ENCODE peak calls at places on chromosomes 16 and 17, in eight cellular contexts. Q is GM23338, M is uterus, G is fibroblast of villous mesenchyme, R is Peyer's patch, P is HepG2, H is GM06990, X is lower lobe of right lung. O is an unnamed sample.

GRCh38 chr17:43068570-43069367 is 43.7 kb downstream of the RND2 start:
- DNase-seq in Q (no peak), M (no peak), G (peak), R (no peak), P (peak), H (no peak), X (no peak), O (no peak)

GRCh38 chr16:87559976-87560375 is 42.3 kb upstream of the JPH3 start:
- DNase-seq in Q (no peak), M (no peak), G (no peak), R (no peak), P (no peak), H (no peak), X (no peak), O (no peak)

GRCh38 chr16:66130296-66130910 is 236.1 kb upstream of the CDH5 start:
- DNase-seq in Q (no peak), M (no peak), G (peak), R (no peak), P (no peak), H (no peak), X (no peak), O (no peak)

GRCh38 chr17:34125921-34126320 is 129.2 kb upstream of the CCL2 start:
- DNase-seq in Q (no peak), M (no peak), G (no peak), R (no peak), P (no peak), H (no peak), X (no peak), O (no peak)

GRCh38 chr17:79072544-79072943 is 2.1 kb upstream of the ENGASE start:
- DNase-seq in Q (no peak), M (no peak), G (no peak), R (no peak), P (no peak), H (no peak), X (peak), O (no peak)

GRCh38 chr17:17713839-17714238 is 32.6 kb downstream of the RAI1 start:
- DNase-seq in Q (no peak), M (no peak), G (peak), R (no peak), P (peak), H (no peak), X (peak), O (no peak)

GRCh38 chr17:62763891-62764600 is 44.1 kb downstream of the MARCHF10 start:
- DNase-seq in Q (no peak), M (no peak), G (no peak), R (no peak), P (no peak), H (no peak), X (no peak), O (no peak)

GRCh38 chr17:55334285-55334684 is 69.5 kb downstream of the HLF start:
- DNase-seq in Q (no peak), M (no peak), G (no peak), R (no peak), P (no peak), H (no peak), X (no peak), O (no peak)

GRCh38 chr17:50626037-50626574 is 8.6 kb upstream of the ABCC3 start:
- DNase-seq in Q (peak), M (peak), G (peak), R (peak), P (peak), H (peak), X (peak), O (no peak)

GRCh38 chr17:28426081-28426519 is 20.1 kb upstream of the SLC46A1 start:
- DNase-seq in Q (peak), M (no peak), G (peak), R (no peak), P (peak), H (no peak), X (no peak), O (no peak)

GRCh38 chr16:60979119-60979518 is 1057.1 kb downstream of the CDH8 start:
- DNase-seq in Q (no peak), M (no peak), G (no peak), R (no peak), P (no peak), H (no peak), X (no peak), O (no peak)

GRCh38 chr17:81056352-81056751 is 21.4 kb downstream of the BAIAP2 start:
- DNase-seq in Q (no peak), M (no peak), G (no peak), R (no peak), P (no peak), H (no peak), X (no peak), O (no peak)

GRCh38 chr17:81193051-81193410 is 27.0 kb upstream of the AATK start:
- DNase-seq in Q (no peak), M (no peak), G (no peak), R (no peak), P (no peak), H (no peak), X (no peak), O (no peak)

GRCh38 chr17:74288785-74289184 is 14.8 kb downstream of the DNAI2 start:
- DNase-seq in Q (no peak), M (no peak), G (no peak), R (no peak), P (no peak), H (no peak), X (no peak), O (no peak)

GRCh38 chr16:64580558-64580957 is 541.3 kb downstream of the CDH11 start:
- DNase-seq in Q (peak), M (no peak), G (no peak), R (no peak), P (no peak), H (no peak), X (no peak), O (no peak)

GRCh38 chr17:15978606-15979005 is 20.9 kb downstream of the ZSWIM7 start:
- DNase-seq in Q (no peak), M (no peak), G (no peak), R (no peak), P (no peak), H (no peak), X (no peak), O (no peak)

GRCh38 chr16:31819948-31820347 is 53.7 kb upstream of the ZNF267 start:
- DNase-seq in Q (no peak), M (no peak), G (no peak), R (no peak), P (no peak), H (no peak), X (no peak), O (no peak)

GRCh38 chr17:44820631-44821196 is 9.4 kb downstream of the GJC1 start:
- DNase-seq in Q (no peak), M (no peak), G (peak), R (no peak), P (peak), H (no peak), X (no peak), O (peak)

GRCh38 chr16:65343556-65343955 is 221.7 kb upstream of the CDH11 start:
- DNase-seq in Q (no peak), M (no peak), G (no peak), R (no peak), P (no peak), H (no peak), X (no peak), O (no peak)

GRCh38 chr16:84360170-84360569 is 8.2 kb upstream of the ATP2C2 start:
- DNase-seq in Q (no peak), M (no peak), G (no peak), R (no peak), P (no peak), H (no peak), X (no peak), O (peak)

GRCh38 chr17:82287849-82288601 is 14.5 kb upstream of the CSNK1D start:
- DNase-seq in Q (no peak), M (peak), G (peak), R (no peak), P (peak), H (no peak), X (peak), O (no peak)

GRCh38 chr16:50326835-50327465 is 41.8 kb downstream of the BRD7 start:
- DNase-seq in Q (peak), M (no peak), G (peak), R (peak), P (no peak), H (no peak), X (no peak), O (no peak)

GRCh38 chr17:45385331-45385997 is 47.2 kb downstream of the ARHGAP27 start:
- DNase-seq in Q (peak), M (peak), G (peak), R (peak), P (peak), H (peak), X (peak), O (no peak)

GRCh38 chr16:24668481-24669001 is 60.9 kb upstream of the TNRC6A start:
- DNase-seq in Q (no peak), M (peak), G (peak), R (no peak), P (no peak), H (no peak), X (no peak), O (peak)

GRCh38 chr17:49748791-49749190 is 15.1 kb downstream of the FAM117A start:
- DNase-seq in Q (no peak), M (no peak), G (no peak), R (peak), P (no peak), H (peak), X (no peak), O (peak)

GRCh38 chr16:70527315-70527996 is 3.8 kb downstream of the SF3B3 start:
- DNase-seq in Q (no peak), M (no peak), G (no peak), R (no peak), P (no peak), H (no peak), X (no peak), O (no peak)

DNA sequence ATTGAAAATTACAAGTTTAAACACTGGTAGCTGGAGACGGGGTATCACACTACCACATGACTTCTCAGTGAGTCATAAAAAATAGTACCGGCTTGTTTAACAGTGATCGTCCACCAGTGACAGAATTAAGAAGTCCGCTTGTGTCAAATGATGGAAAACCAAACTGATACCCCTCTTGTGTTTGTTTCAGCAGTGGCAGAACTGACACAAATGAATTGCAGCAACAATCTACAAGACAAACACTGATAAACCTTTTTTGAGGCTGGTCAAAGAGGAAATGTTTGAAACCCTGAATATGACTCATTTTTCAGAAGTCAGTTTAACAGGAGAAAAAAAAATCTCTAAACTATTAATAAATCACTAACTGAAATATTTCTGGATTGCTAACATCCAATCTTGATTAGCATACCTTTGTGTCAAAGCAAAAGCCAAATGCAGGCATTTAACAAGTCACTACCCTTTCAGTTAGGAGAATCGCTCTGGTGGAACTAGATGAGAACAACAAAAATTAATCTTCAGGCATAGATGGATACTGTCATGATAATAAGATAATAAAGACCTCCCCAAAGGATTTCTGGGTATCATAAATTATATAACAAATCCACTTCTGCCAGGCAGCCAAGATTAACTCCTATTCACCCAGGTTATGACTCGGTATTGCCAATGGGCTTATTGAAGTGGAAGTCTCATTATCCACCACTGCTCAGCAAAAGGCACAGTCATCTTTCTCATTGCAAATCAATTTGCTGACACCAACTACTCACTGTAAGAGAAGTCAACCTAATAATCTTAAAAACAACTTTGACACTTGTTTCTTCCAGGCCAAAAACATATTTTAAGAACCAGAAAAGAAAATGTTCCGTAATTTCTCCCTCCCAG is 20.7 kb downstream of the DCUN1D3 start:
- DNase-seq in Q (no peak), M (no peak), G (peak), R (no peak), P (peak), H (peak), X (no peak), O (no peak)
- H3K4me3 ChIP-seq in Q (no peak), M (no peak), G (no peak), R (no peak), P (peak), H (peak), X (no peak), O (no peak)

GRCh38 chr17:57488856-57489255 is 232.5 kb downstream of the MSI2 start:
- DNase-seq in Q (no peak), M (no peak), G (no peak), R (no peak), P (no peak), H (no peak), X (no peak), O (no peak)

GRCh38 chr17:57490446-57490845 is 234.1 kb downstream of the MSI2 start:
- DNase-seq in Q (no peak), M (no peak), G (no peak), R (no peak), P (no peak), H (no peak), X (no peak), O (no peak)

GRCh38 chr17:57489321-57489720 is 233.0 kb downstream of the MSI2 start:
- DNase-seq in Q (no peak), M (no peak), G (no peak), R (no peak), P (no peak), H (no peak), X (no peak), O (no peak)

GRCh38 chr17:57493171-57493570 is 236.8 kb downstream of the MSI2 start:
- DNase-seq in Q (no peak), M (no peak), G (no peak), R (no peak), P (no peak), H (no peak), X (no peak), O (no peak)

GRCh38 chr17:57490890-57491289 is 234.6 kb downstream of the MSI2 start:
- DNase-seq in Q (peak), M (no peak), G (no peak), R (no peak), P (no peak), H (no peak), X (no peak), O (no peak)
- TF ChIP-seq CTCF in Q (no peak), M (no peak), G (no peak), R (no peak), P (no peak), H (no peak), X (no peak), O (no peak)

GRCh38 chr17:66779186-66779585 is 55.7 kb upstream of the CACNG5 start:
- DNase-seq in Q (no peak), M (no peak), G (no peak), R (no peak), P (no peak), H (no peak), X (no peak), O (no peak)
- H3K4me3 ChIP-seq in Q (no peak), M (no peak), G (no peak), R (no peak), P (no peak), H (no peak), X (no peak), O (no peak)

GRCh38 chr16:813204-813915 is 12.8 kb upstream of the GNG13 start:
- DNase-seq in Q (peak), M (no peak), G (peak), R (peak), P (peak), H (no peak), X (no peak), O (no peak)
- TF ChIP-seq CTCF in Q (peak), M (peak), G (peak), R (peak), P (peak), H (peak), X (peak), O (peak)

DNA sequence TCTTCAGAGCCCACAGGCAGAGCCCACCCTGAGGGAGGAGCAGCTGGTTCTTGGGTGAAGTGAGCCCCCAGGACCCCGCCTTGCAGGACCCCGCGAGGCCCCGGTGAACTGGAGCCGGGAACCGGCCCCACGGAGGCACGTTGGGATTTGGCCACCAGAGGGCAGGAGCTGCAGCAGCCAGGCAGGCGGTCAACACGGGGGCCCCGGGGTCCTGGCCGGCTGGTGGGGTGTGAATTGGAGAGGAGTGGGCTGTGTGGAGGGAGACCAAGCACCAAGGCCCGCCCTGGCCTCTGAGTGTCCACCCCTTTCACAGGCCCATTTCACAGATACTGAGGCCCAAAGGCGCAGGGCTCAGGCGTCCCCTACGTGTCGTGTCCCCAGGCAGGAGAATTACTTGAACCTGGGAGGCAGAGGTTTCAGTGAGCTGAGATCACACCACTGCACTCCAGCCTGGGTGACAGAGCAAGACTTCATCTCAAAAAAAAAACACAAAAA is 2.2 kb downstream of the DPEP1 start:
- DNase-seq in Q (peak), M (no peak), G (no peak), R (no peak), P (no peak), H (no peak), X (no peak), O (no peak)
- H3K4me3 ChIP-seq in Q (no peak), M (no peak), G (no peak), R (no peak), P (peak), H (no peak), X (no peak), O (no peak)

GRCh38 chr16:57723170-57723569 is 12.4 kb upstream of the KATNB1 start:
- DNase-seq in Q (peak), M (no peak), G (peak), R (no peak), P (peak), H (no peak), X (no peak), O (no peak)
- TF ChIP-seq CTCF in Q (peak), M (no peak), G (peak), R (no peak), P (peak), H (peak), X (no peak), O (peak)

DNA sequence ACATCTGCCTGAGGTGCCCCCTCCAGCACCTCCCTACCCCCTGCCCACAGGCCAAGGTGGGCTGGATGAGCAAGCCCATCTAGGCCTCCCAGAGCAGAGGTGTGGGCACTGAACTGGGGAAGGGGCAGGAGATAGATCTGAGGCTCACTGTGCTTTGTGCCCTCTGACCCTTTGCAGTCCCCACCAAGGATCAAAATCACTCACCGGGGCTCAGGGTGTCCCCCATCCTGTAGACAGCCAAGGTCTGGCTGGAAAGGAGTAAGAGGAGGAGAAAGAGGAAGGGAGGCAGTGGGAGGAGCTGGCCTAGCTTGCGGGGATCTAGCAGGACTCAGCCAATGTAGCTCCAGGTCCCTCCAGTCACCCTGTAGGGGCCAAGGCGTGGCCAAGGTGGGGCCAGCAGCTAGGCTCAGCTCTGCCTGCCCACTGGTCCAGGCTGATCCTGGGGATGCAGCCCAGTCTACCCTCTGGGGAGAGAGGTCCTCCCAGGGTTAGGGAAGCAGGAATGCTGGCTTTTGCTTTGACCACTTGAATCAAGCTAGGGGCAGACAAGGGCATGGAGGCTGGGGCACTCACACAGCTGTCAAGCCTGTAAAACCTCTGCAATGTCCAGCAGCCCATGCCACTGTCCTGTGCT is 1.8 kb downstream of the SLC12A4 start:
- DNase-seq in Q (peak), M (peak), G (peak), R (no peak), P (peak), H (no peak), X (no peak), O (no peak)
- H3K4me3 ChIP-seq in Q (peak), M (peak), G (peak), R (no peak), P (peak), H (peak), X (peak), O (peak)

O was measured in kidney epithelial cell.